ENCODE peak calls at places on chromosomes 2 and 18, in five cellular contexts. W is NCI-H1092 treated with DMSO at 0.1 percent for 48 hours; P is effector CD4-positive, alpha-beta T cell; D is HS-5; X is iris pigment epithelial cell. C is an unnamed sample.
A peak's percentile ranks its signal among the peaks of the same experiment; 100 is the strongest.

GRCh38 chr18:8584798-8585197 is 24.4 kb upstream of the RAB12 start:
- DNase-seq in X (no peak), P (no peak), D (no peak), W (no peak), C (no peak)

GRCh38 chr18:27605107-27605834 is 420.2 kb upstream of the CHST9 start:
- DNase-seq in X (peak; percentile 81), P (no peak), D (peak; percentile 26), W (peak; percentile 91), C (peak; percentile 66)

GRCh38 chr2:235463893-235464292 is 29.9 kb upstream of the AGAP1 start:
- DNase-seq in W (no peak), D (no peak), P (no peak), X (no peak), C (no peak)

GRCh38 chr2:40450066-40450841 is 1.6 kb downstream of the SLC8A1 start:
- DNase-seq in P (no peak), D (no peak), W (peak; percentile 55), X (peak; percentile 26), C (peak; percentile 9)

GRCh38 chr2:120012363-120012762 is 514 bp upstream of the EPB41L5 start:
- DNase-seq in D (no peak), X (no peak), W (no peak), P (no peak), C (no peak)

GRCh38 chr2:62586981-62587380 is 81.0 kb upstream of the TMEM17 start:
- DNase-seq in D (no peak), W (no peak), P (no peak), X (peak; percentile 62), C (no peak)

GRCh38 chr2:202760848-202761247 is 110.7 kb downstream of the ICA1L start:
- DNase-seq in W (no peak), P (no peak), D (no peak), X (no peak), C (no peak)

GRCh38 chr2:96414161-96414713 is 78.7 kb downstream of the NCAPH start:
- DNase-seq in W (no peak), D (no peak), X (no peak), P (no peak), C (no peak)

GRCh38 chr2:173653427-173653795 is 298.7 kb downstream of the CDCA7 start:
- DNase-seq in X (no peak), W (peak; percentile 8), P (no peak), D (no peak), C (no peak)

GRCh38 chr2:68743531-68743930 is 8.9 kb downstream of the ARHGAP25 start:
- DNase-seq in D (no peak), X (no peak), P (no peak), W (no peak), C (no peak)

GRCh38 chr2:156803243-156803642 is 367.1 kb downstream of the GPD2 start:
- DNase-seq in W (peak; percentile 83), X (no peak), P (no peak), D (no peak), C (peak; percentile 58)

GRCh38 chr2:158325031-158325781 is 131.3 kb downstream of the CCDC148 start:
- DNase-seq in W (no peak), X (peak; percentile 41), P (no peak), D (peak; percentile 66), C (no peak)

GRCh38 chr2:7767902-7768301 is 850.7 kb downstream of the RNF144A start:
- DNase-seq in P (no peak), D (no peak), W (no peak), X (no peak), C (no peak)

GRCh38 chr2:17208511-17208910 is 309.7 kb downstream of the RAD51AP2 start:
- DNase-seq in D (peak; percentile 85), X (peak; percentile 1), P (no peak), W (no peak), C (no peak)

GRCh38 chr2:155547571-155547970 is 785.0 kb downstream of the NR4A2 start:
- DNase-seq in W (no peak), X (no peak), P (no peak), D (no peak), C (no peak)

GRCh38 chr2:178845565-178846457 is 38.6 kb upstream of the TTN start:
- DNase-seq in W (no peak), D (no peak), X (peak; percentile 34), P (no peak), C (no peak)

GRCh38 chr18:74778191-74778847 is 180.6 kb downstream of the ZNF407 start:
- DNase-seq in D (no peak), X (peak; percentile 15), P (no peak), W (no peak), C (no peak)

GRCh38 chr2:178514664-178515063 is 34.4 kb downstream of the PLEKHA3 start:
- DNase-seq in X (peak; percentile 65), P (no peak), W (no peak), D (peak; percentile 90), C (no peak)

GRCh38 chr18:57466307-57466706 is 31.1 kb downstream of the ONECUT2 start:
- DNase-seq in W (no peak), P (no peak), D (no peak), X (no peak), C (no peak)

GRCh38 chr2:206084468-206084869 is 1.5 kb downstream of the INO80D start:
- DNase-seq in P (no peak), W (peak; percentile 19), X (peak; percentile 56), D (peak; percentile 80), C (peak; percentile 18)

GRCh38 chr18:21218862-21219261 is 23.2 kb upstream of the GREB1L start:
- DNase-seq in D (no peak), W (peak; percentile 41), P (no peak), X (no peak), C (no peak)

GRCh38 chr2:117794668-117795067 is 19.8 kb upstream of the DDX18 start:
- DNase-seq in D (no peak), P (no peak), X (no peak), W (no peak), C (no peak)

GRCh38 chr2:238638100-238638981 is 209.5 kb upstream of the TWIST2 start:
- DNase-seq in W (no peak), P (no peak), D (no peak), X (no peak), C (no peak)

GRCh38 chr2:202609381-202610145 is 25.2 kb upstream of the FAM117B start:
- DNase-seq in P (no peak), X (no peak), W (no peak), D (no peak), C (no peak)

GRCh38 chr2:130756041-130756720 is 841 bp downstream of the AMER3 start:
- DNase-seq in D (no peak), X (peak; percentile 12), W (peak; percentile 29), P (no peak), C (no peak)

GRCh38 chr2:164717000-164717597 is 95.8 kb upstream of the GRB14 start:
- DNase-seq in D (no peak), X (peak; percentile 30), W (no peak), P (no peak), C (no peak)

GRCh38 chr2:142777742-142778141 is 99.7 kb upstream of the KYNU start:
- DNase-seq in W (no peak), D (no peak), X (no peak), P (no peak), C (no peak)